ENCODE peak calls at places on chromosomes 2 and 18, in seven cellular contexts. W is OCI-LY7; T is stomach; C is CD8-positive, alpha-beta T cell; P is neuronal stem cell; I is CD8-positive, alpha-beta memory T cell; Z is DND-41. E is an unnamed sample.

GRCh38 chr2:240351826-240352426 is 83.5 kb upstream of the GPC1 start:
- DNase-seq in W (no peak), T (no peak), C (no peak), P (no peak), I (no peak), Z (no peak), E (peak; percentile 5)

GRCh38 chr2:7400628-7401027 is 483.4 kb downstream of the RNF144A start:
- DNase-seq in W (no peak), T (no peak), C (no peak), P (no peak), I (no peak), Z (no peak), E (no peak)

GRCh38 chr2:226799976-226800940 is 638 bp upstream of the IRS1 start:
- DNase-seq in W (peak; percentile 47), T (peak; percentile 32), C (no peak), P (no peak), I (no peak), Z (no peak), E (no peak)

GRCh38 chr18:31736630-31737029 is 24.1 kb downstream of the SLC25A52 start:
- DNase-seq in W (peak; percentile 6), T (no peak), C (no peak), P (no peak), I (no peak), Z (no peak), E (no peak)

GRCh38 chr2:166653185-166653813 is 159.2 kb upstream of the SCN7A start:
- DNase-seq in W (no peak), T (no peak), C (no peak), P (no peak), I (no peak), Z (no peak), E (no peak)

GRCh38 chr2:25194576-25195122 is 26.3 kb upstream of the POMC start:
- DNase-seq in W (no peak), T (no peak), C (no peak), P (no peak), I (no peak), Z (no peak), E (no peak)

GRCh38 chr2:102418421-102418961 is 4.5 kb upstream of the IL18RAP start:
- DNase-seq in W (no peak), T (no peak), C (no peak), P (no peak), I (peak; percentile 66), Z (no peak), E (no peak)

GRCh38 chr2:55231546-55232083 is 478 bp downstream of the CLHC1 start:
- DNase-seq in W (no peak), T (no peak), C (no peak), P (no peak), I (no peak), Z (no peak), E (no peak)

GRCh38 chr2:24907106-24907505 is 12.9 kb downstream of the ADCY3 start:
- DNase-seq in W (no peak), T (no peak), C (no peak), P (no peak), I (no peak), Z (no peak), E (no peak)

GRCh38 chr2:218366621-218367414 is 10.2 kb downstream of the CATIP start:
- DNase-seq in W (no peak), T (no peak), C (no peak), P (no peak), I (no peak), Z (no peak), E (no peak)

GRCh38 chr18:4017479-4017878 is 437.6 kb downstream of the DLGAP1 start:
- DNase-seq in W (peak; percentile 69), T (no peak), C (no peak), P (no peak), I (no peak), Z (no peak), E (no peak)

GRCh38 chr2:228535396-228535795 is 353.9 kb upstream of the SPHKAP start:
- DNase-seq in W (peak; percentile 4), T (no peak), C (no peak), P (no peak), I (no peak), Z (no peak), E (no peak)

GRCh38 chr2:211045025-211045424 is 488.6 kb downstream of the CPS1 start:
- DNase-seq in W (no peak), T (no peak), C (no peak), P (no peak), I (no peak), Z (no peak), E (no peak)

GRCh38 chr2:120398961-120399888 is 53.3 kb downstream of the INHBB start:
- DNase-seq in W (no peak), T (peak; percentile 30), C (no peak), P (no peak), I (no peak), Z (no peak), E (no peak)

GRCh38 chr2:220001693-220002260 is 374.3 kb downstream of the SLC4A3 start:
- DNase-seq in W (no peak), T (no peak), C (no peak), P (no peak), I (no peak), Z (no peak), E (no peak)

GRCh38 chr2:100887713-100888112 is 67.8 kb downstream of the NPAS2 start:
- DNase-seq in W (no peak), T (peak; percentile 36), C (no peak), P (no peak), I (no peak), Z (no peak), E (no peak)

GRCh38 chr18:56036673-56037072 is 448.7 kb upstream of the TCF4 start:
- DNase-seq in W (no peak), T (no peak), C (no peak), P (no peak), I (no peak), Z (no peak), E (no peak)

GRCh38 chr18:56034954-56035353 is 447.0 kb upstream of the TCF4 start:
- DNase-seq in W (no peak), T (no peak), C (no peak), P (no peak), I (no peak), Z (no peak), E (no peak)

GRCh38 chr18:56030060-56030459 is 442.1 kb upstream of the TCF4 start:
- DNase-seq in W (no peak), T (no peak), C (no peak), P (no peak), I (no peak), Z (no peak), E (no peak)

GRCh38 chr18:56038258-56039030 is 450.5 kb upstream of the TCF4 start:
- DNase-seq in W (peak; percentile 18), T (no peak), C (no peak), P (no peak), I (no peak), Z (no peak), E (no peak)

DNA sequence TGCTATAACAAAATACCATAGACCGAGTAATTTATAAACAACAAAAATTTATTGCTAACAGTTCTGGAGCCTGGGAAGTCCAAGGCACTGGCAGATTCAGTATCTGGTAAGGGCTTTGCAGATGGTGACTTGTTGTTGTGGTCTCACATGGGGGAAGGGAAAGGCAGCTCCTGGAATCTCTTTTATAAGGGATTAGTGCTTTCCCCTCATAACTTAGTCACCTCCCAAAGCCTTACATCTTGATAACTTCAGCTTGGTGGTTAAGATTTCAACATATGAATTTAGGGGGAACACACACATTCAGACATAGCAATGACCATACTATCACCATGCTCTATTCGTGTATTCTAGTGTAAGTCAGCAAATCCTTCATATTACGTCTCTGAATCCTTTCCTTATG is 447.6 kb upstream of the TCF4 start:
- DNase-seq in W (no peak), T (no peak), C (no peak), P (no peak), I (no peak), Z (no peak), E (no peak)
- H3K9me3 ChIP-seq in W (no peaks in the 10 kb centered on the region), T (no peaks in the 10 kb centered on the region), C (no peaks in the 10 kb centered on the region), P (no peaks in the 10 kb centered on the region), I (no peaks in the 10 kb centered on the region), Z (peaks cover 3% of the 10 kb centered on the region), E (no peaks in the 10 kb centered on the region)

DNA sequence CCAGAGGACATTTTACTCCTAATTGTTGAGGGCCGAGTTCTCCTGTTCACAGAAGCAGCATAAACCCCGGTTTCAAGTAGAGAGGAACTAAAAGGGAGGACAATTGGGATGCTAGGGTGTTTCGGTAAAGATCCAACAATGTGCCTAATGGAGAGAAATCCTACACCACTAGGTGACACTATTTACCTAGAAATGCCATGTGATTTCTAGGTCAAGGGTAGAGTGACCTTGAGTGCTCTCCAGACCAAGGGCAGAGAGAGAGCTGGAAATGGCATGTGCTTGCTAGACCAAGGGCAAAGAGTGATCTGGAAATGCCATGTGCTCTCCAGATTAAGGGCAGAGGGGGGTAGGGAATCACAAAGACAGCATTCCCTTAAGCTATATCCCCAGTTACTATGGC is 472.0 kb downstream of the DCDC2C start:
- DNase-seq in W (no peak), T (no peak), C (no peak), P (no peak), I (no peak), Z (no peak), E (no peak)
- H3K9me3 ChIP-seq in W (no peaks in the 10 kb centered on the region), T (peaks cover 61% of the 10 kb centered on the region), C (peaks cover 15% of the 10 kb centered on the region), P (peaks cover 17% of the 10 kb centered on the region), I (peaks cover 8% of the 10 kb centered on the region), Z (peaks cover 35% of the 10 kb centered on the region), E (no peaks in the 10 kb centered on the region)

DNA sequence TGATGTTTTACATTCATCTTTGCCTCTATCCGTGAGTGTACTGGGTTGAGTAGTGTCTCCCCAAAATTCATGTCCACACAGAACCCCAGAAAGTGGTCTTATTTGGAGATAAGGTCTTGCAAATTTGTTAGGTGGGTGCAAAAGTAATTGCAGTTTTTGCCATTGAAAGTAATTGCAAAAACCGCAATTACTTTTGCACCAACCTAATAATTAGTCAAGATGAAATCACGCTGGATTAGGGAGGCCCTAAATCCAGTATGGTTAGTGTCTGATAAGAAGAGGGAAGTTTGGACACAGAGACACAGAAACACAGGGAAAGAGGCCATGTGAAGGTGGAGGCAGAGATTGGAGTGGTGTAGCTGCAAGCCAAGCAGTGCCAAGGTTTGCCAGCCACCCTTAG is 57.8 kb upstream of the SPRED2 start:
- DNase-seq in W (no peak), T (no peak), C (no peak), P (no peak), I (no peak), Z (no peak), E (no peak)
- H3K9me3 ChIP-seq in W (no peaks in the 10 kb centered on the region), T (no peaks in the 10 kb centered on the region), C (peaks cover 6% of the 10 kb centered on the region), P (peaks cover 4% of the 10 kb centered on the region), I (no peaks in the 10 kb centered on the region), Z (no peaks in the 10 kb centered on the region), E (no peaks in the 10 kb centered on the region)

DNA sequence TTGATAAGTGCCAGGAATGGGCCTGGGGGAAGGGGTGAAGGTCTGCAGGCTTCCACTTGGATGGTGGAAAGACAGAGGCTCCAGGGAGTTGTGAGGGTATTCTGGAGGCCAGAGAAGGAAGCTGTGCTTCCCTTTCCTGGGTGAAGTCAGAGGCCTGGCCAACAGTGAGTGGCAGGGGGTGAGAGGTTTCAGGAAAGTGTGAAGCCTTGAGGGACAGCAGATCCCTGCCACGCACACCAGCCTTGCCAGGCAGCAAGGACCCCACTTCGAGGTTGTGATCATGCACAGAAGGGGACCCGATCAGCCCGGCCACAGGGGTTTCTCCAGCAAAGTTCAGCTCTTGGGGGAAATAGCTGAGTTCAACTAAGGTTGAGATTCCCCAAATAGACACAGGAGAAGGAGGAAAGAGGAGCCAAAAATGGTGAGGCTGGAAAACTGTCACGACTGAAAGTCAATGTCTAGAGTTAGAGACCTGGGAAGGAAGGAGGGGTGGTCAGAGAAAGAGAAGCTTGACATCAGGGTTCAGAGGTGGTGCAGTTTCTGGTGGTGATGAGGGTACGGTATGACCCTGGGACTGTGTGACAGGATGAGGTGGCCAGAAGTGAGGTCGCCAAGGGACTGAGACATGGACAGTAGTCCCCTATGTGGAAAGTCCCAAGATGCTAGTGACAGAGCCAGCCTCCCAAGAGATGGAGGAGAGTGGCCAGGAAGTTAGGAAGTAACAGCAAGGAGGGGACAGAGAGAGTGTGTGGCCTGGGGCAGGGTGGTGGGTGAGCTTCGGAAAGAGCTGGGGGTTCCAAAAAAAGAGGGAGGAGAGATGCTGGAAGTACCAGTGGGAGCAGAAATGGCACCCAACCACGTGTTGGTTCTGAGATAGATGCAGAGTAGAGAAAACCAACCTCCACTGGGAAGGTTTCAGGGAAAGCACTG is 66.2 kb downstream of the SMAD7 start:
- DNase-seq in W (no peak), T (no peak), C (no peak), P (no peak), I (no peak), Z (no peak), E (no peak)
- H3K9me3 ChIP-seq in W (no peaks in the 10 kb centered on the region), T (no peaks in the 10 kb centered on the region), C (no peaks in the 10 kb centered on the region), P (no peaks in the 10 kb centered on the region), I (no peaks in the 10 kb centered on the region), Z (no peaks in the 10 kb centered on the region), E (no peaks in the 10 kb centered on the region)

E was measured in T-helper 17 cell.